ENCODE peak calls at places on chromosomes 1 and 21, in six cellular contexts. H is uterus, Q is heart right ventricle, A is Panc1, I is left ventricle myocardium inferior, M is tibial nerve. F is an unnamed sample. For H3K36me3, the result is how much of the 10 kb centered on the place peaks cover.

GRCh38 chr1:89953072-89953626 is 41.8 kb upstream of the ZNF326 start:
- DNase-seq in M (no peak), H (peak), Q (no peak), I (no peak), A (peak), F (peak)

GRCh38 chr21:34962586-34963222 is 86.4 kb downstream of the RUNX1 start:
- DNase-seq in M (no peak), H (no peak), Q (no peak), I (no peak), A (no peak), F (no peak)

GRCh38 chr1:184672013-184672726 is 82.5 kb downstream of the EDEM3 start:
- DNase-seq in Q (no peak), M (no peak), H (no peak), I (no peak), A (no peak), F (no peak)

GRCh38 chr1:227058321-227058751 is 118.2 kb downstream of the COQ8A start:
- DNase-seq in Q (no peak), A (no peak), H (no peak), I (no peak), M (no peak), F (no peak)

GRCh38 chr21:46120301-46121285 is 22.7 kb downstream of the COL6A2 start:
- DNase-seq in I (peak), Q (peak), A (no peak), H (peak), M (no peak), F (peak)

GRCh38 chr1:230068952-230069684 is 2.1 kb downstream of the GALNT2 start:
- DNase-seq in H (no peak), M (no peak), I (no peak), Q (no peak), A (no peak), F (no peak)

GRCh38 chr1:173669491-173669941 is at the start of gene ANKRD45:
- DNase-seq in M (peak), A (no peak), H (peak), Q (peak), I (peak), F (no peak)

GRCh38 chr21:27819299-27819698 is 852.4 kb upstream of the ADAMTS5 start:
- DNase-seq in H (no peak), M (no peak), A (no peak), I (no peak), Q (no peak), F (no peak)

GRCh38 chr21:31124005-31124404 is 85.7 kb upstream of the KRTAP19-8 start:
- DNase-seq in H (no peak), M (no peak), Q (no peak), A (no peak), I (no peak), F (no peak)

GRCh38 chr1:56584910-56585528 is 5.7 kb upstream of the PLPP3 start:
- DNase-seq in I (no peak), A (no peak), Q (no peak), H (no peak), M (peak), F (no peak)

GRCh38 chr1:8077602-8078001 is 51.5 kb upstream of the ERRFI1 start:
- DNase-seq in H (no peak), Q (no peak), A (no peak), M (no peak), I (no peak), F (no peak)

DNA sequence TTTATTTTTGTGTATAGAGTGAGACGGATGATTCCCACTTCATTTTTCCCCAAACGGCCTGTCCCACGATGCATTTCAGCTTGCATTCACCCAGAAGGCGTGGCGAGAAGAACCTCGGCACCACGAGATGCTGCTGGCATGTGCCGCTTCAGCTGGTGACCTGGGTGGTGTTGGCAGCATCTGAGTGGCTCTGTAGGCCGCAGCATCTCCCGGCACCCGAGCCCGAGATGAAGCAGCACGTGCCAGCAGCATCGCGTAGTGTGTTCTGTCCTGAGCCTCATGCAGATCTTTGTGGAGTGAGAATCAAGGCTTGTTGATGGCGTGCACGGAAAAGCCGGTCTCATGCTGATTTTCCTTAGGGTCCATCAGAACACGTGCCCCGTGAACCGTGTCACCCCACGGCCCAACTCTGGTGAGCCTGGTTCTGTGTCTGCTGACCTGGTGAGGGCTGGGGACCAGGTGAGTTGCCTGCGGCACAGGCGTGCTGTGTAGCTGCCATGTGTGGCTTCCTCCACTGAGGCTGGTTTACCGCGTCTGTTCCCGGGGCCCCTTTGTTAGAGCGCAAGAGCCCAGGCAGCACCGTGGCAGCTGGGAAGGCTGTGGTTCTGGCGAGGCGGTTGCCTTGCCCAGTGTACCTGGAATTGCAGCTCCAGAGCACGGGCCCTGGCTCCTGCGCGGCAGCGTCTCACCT is 16.7 kb downstream of the SLX9 start:
- DNase-seq in Q (no peak), H (no peak), A (no peak), M (no peak), I (peak), F (peak)
- H3K36me3 ChIP-seq in Q (under half), H (under half), A (under half), M (under half), I (under half), F (under half)

GRCh38 chr1:38045431-38046332 is 911 bp downstream of the POU3F1 start:
- DNase-seq in A (no peak), M (no peak), Q (peak), I (no peak), H (peak), F (peak)

GRCh38 chr1:38046884-38047602 is 450 bp upstream of the POU3F1 start:
- DNase-seq in H (peak), Q (peak), A (no peak), M (peak), I (peak), F (peak)

GRCh38 chr1:38050397-38051141 is 4.0 kb upstream of the POU3F1 start:
- DNase-seq in A (no peak), Q (no peak), I (no peak), M (no peak), H (no peak), F (no peak)

GRCh38 chr1:38046333-38046883 is at the start of gene POU3F1:
- DNase-seq in I (no peak), A (no peak), H (peak), Q (peak), M (no peak), F (no peak)

GRCh38 chr1:38047603-38048146 is 1.1 kb upstream of the POU3F1 start:
- DNase-seq in H (no peak), A (no peak), Q (no peak), I (no peak), M (no peak), F (no peak)
- H3K27ac ChIP-seq in H (peak), A (no peak), Q (no peak), I (peak), M (peak), F (peak)

GRCh38 chr1:43997979-43998378 is 6.6 kb downstream of the CCDC24 start:
- DNase-seq in Q (no peak), I (no peak), M (no peak), H (no peak), A (no peak), F (no peak)

GRCh38 chr1:44000266-44000665 is 8.9 kb downstream of the CCDC24 start:
- DNase-seq in M (no peak), H (no peak), Q (no peak), I (no peak), A (no peak), F (no peak)

GRCh38 chr1:43999455-43999854 is 8.1 kb downstream of the CCDC24 start:
- DNase-seq in I (no peak), H (no peak), A (no peak), Q (no peak), M (no peak), F (no peak)

GRCh38 chr1:44002165-44002564 is 10.8 kb downstream of the CCDC24 start:
- DNase-seq in M (no peak), Q (no peak), H (no peak), I (no peak), A (no peak), F (no peak)

DNA sequence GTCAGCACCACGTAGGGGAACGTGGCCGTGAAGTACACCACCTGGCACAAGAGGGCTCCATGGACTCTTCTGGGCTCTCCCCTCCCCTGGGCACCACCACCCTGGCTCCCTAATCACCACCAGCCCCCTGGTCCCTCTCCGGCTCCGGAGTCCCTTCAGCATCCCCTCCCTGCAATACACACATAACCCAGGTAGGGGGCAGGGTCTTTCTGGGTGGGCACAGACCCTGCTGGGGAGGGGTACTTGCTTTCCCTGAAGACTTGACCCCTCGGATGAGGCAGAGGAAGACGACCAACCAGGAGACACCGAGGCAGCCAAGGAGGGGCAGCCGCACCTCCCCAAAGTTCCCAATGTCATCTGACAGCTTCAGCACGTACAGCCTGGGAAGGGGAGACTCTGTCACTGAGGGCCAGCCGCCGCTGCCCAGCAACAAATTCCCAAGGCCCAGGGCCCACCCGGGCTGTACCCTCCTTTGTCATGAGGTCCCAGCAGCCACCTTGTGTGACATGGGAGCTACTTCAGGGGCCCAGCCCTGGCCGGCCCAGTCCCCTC is 11.3 kb downstream of the CCDC24 start:
- DNase-seq in A (no peak), H (no peak), M (no peak), Q (no peak), I (no peak), F (no peak)
- TF ChIP-seq CTCF in A (no peak), H (no peak), M (no peak), Q (no peak), I (no peak), F (no peak)

GRCh38 chr1:207069858-207070506 is 16.9 kb downstream of the PFKFB2 start:
- DNase-seq in A (no peak), H (no peak), M (no peak), Q (peak), I (peak), F (peak)

GRCh38 chr1:207067695-207068094 is 14.6 kb downstream of the PFKFB2 start:
- DNase-seq in M (no peak), H (no peak), I (no peak), Q (no peak), A (no peak), F (no peak)

GRCh38 chr1:207069059-207069458 is 16.0 kb downstream of the PFKFB2 start:
- DNase-seq in A (no peak), M (no peak), H (no peak), I (no peak), Q (no peak), F (no peak)

GRCh38 chr1:207064546-207064945 is 11.5 kb downstream of the PFKFB2 start:
- DNase-seq in M (no peak), Q (peak), I (peak), A (no peak), H (no peak), F (no peak)

GRCh38 chr1:207067185-207067584 is 14.1 kb downstream of the PFKFB2 start:
- DNase-seq in A (no peak), H (no peak), Q (no peak), M (no peak), I (no peak), F (no peak)
- H3K36me3 ChIP-seq in A (under half), H (under half), Q (half or more), M (under half), I (half or more), F (half or more)

GRCh38 chr1:207911983-207912760 is 1.2 kb upstream of the CD34 start:
- DNase-seq in I (no peak), M (no peak), H (no peak), Q (no peak), A (no peak), F (no peak)

GRCh38 chr1:207918016-207918415 is 7.1 kb upstream of the CD34 start:
- DNase-seq in M (no peak), I (no peak), A (no peak), H (no peak), Q (no peak), F (no peak)

GRCh38 chr1:207910678-207911354 is at the start of gene CD34:
- DNase-seq in A (no peak), I (peak), H (peak), M (no peak), Q (peak), F (peak)

GRCh38 chr1:207917086-207917485 is 6.2 kb upstream of the CD34 start:
- DNase-seq in Q (peak), I (peak), H (no peak), A (no peak), M (no peak), F (peak)

GRCh38 chr1:207913951-207914350 is 3.0 kb upstream of the CD34 start:
- DNase-seq in H (no peak), I (no peak), Q (no peak), M (no peak), A (no peak), F (no peak)
- H3K27ac ChIP-seq in H (no peak), I (peak), Q (no peak), M (no peak), A (no peak), F (no peak)

GRCh38 chr1:46969014-46969619 is 27.8 kb upstream of the CYP4A11 start:
- DNase-seq in M (no peak), I (no peak), H (no peak), A (no peak), Q (no peak), F (no peak)
- TF ChIP-seq CTCF in M (no peak), I (peak), H (no peak), A (peak), Q (no peak), F (no peak)

GRCh38 chr1:232435746-232436145 is 194.2 kb downstream of the SIPA1L2 start:
- DNase-seq in I (no peak), A (no peak), H (no peak), Q (peak), M (no peak), F (no peak)
- H3K36me3 ChIP-seq in I (under half), A (under half), H (under half), Q (half or more), M (under half), F (under half)

GRCh38 chr1:23019094-23019850 is at the start of gene KDM1A:
- DNase-seq in I (peak), A (peak), H (peak), M (peak), Q (peak), F (peak)

GRCh38 chr1:23020731-23021130 is 1.5 kb downstream of the KDM1A start:
- DNase-seq in A (no peak), M (no peak), I (no peak), Q (no peak), H (no peak), F (no peak)

GRCh38 chr1:23021834-23022233 is 2.6 kb downstream of the KDM1A start:
- DNase-seq in I (no peak), H (no peak), A (no peak), M (no peak), Q (no peak), F (no peak)

GRCh38 chr1:23019851-23020625 is 770 bp downstream of the KDM1A start:
- DNase-seq in A (no peak), H (peak), M (peak), I (peak), Q (peak), F (peak)

GRCh38 chr1:23018661-23019093 is 591 bp upstream of the KDM1A start:
- DNase-seq in M (no peak), I (no peak), Q (no peak), H (peak), A (no peak), F (no peak)
- H3K27ac ChIP-seq in M (no peak), I (peak), Q (peak), H (peak), A (peak), F (peak)

DNA sequence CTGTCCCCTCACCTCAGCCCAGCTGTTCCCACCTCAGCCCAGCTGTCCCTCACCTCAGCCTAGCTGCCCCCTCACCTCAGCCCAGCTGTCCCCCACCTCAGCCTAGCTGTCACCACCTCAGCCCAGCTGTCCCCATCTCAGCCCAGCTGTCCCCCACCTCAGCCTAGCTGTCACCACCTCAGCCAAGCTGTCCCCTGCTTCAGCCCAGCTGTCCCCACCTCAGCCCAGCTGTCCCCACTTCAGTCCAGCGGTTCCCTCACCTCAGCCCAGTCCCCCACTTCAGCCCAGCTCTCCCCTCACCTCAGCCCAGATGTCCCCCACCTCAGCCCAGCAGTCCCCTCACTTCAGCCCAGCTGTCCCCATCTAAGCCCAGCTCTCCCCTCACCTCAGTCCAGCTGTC is 88.4 kb upstream of the CSF3R start:
- DNase-seq in H (no peak), I (no peak), M (no peak), Q (no peak), A (no peak), F (no peak)
- TF ChIP-seq CTCF in H (no peak), I (no peak), M (no peak), Q (no peak), A (no peak), F (no peak)